ENCODE peak calls at places on chromosomes 6 and 20, in six cellular contexts. Z is HEK293T, K is stromal cell of bone marrow, G is endothelial cell, L is AML-193, T is neural crest cell. S is an unnamed sample.

GRCh38 chr6:3324262-3324942 is 65.7 kb downstream of the PSMG4 start:
- DNase-seq in K (peak), Z (no peak), L (no peak), G (peak), T (no peak), S (peak)

GRCh38 chr20:59042151-59042795 is at the start of gene PRELID3B:
- DNase-seq in L (peak), K (no peak), T (no peak), Z (no peak), G (peak), S (peak)

GRCh38 chr6:118784641-118785164 is 109.2 kb upstream of the ASF1A start:
- DNase-seq in Z (no peak), L (peak), G (no peak), K (no peak), T (peak), S (no peak)

GRCh38 chr6:145688493-145688905 is 46.8 kb downstream of the EPM2A start:
- DNase-seq in Z (no peak), K (peak), L (no peak), G (no peak), T (no peak), S (peak)

GRCh38 chr20:17606001-17606400 is 36.1 kb downstream of the DSTN start:
- DNase-seq in Z (no peak), G (no peak), T (no peak), L (no peak), K (no peak), S (no peak)

GRCh38 chr6:152068622-152069261 is 261.3 kb downstream of the ESR1 start:
- DNase-seq in L (no peak), G (no peak), Z (no peak), K (no peak), T (no peak), S (no peak)

GRCh38 chr6:136077834-136078576 is 172.1 kb downstream of the MTFR2 start:
- DNase-seq in K (peak), Z (no peak), G (no peak), T (no peak), L (no peak), S (peak)

GRCh38 chr6:141744194-141744925 is 388.4 kb upstream of the GJE1 start:
- DNase-seq in T (no peak), G (no peak), Z (no peak), L (no peak), K (no peak), S (no peak)

GRCh38 chr6:36984581-36985383 is 1.2 kb downstream of the MTCH1 start:
- DNase-seq in L (no peak), K (peak), Z (peak), T (peak), G (peak), S (peak)

GRCh38 chr6:41733707-41734665 is 1.4 kb downstream of the TFEB start:
- DNase-seq in G (peak), T (peak), K (peak), Z (peak), L (peak), S (peak)

GRCh38 chr20:34066476-34067090 is 45.5 kb downstream of the EIF2S2 start:
- DNase-seq in K (peak), L (no peak), G (no peak), T (no peak), Z (no peak), S (peak)

GRCh38 chr20:2446845-2447244 is 23.7 kb downstream of the SNRPB start:
- DNase-seq in T (no peak), K (no peak), L (no peak), G (no peak), Z (no peak), S (no peak)

GRCh38 chr20:7113577-7114466 is 346.3 kb downstream of the BMP2 start:
- DNase-seq in K (peak), L (no peak), Z (peak), G (peak), T (peak), S (peak)

GRCh38 chr20:58839991-58840747 is 10.5 kb downstream of the GNAS-AS1 start:
- DNase-seq in T (no peak), Z (no peak), L (no peak), G (no peak), K (no peak), S (no peak)

GRCh38 chr6:18342223-18342622 is 44.9 kb upstream of the RNF144B start:
- DNase-seq in Z (no peak), K (no peak), L (no peak), G (no peak), T (no peak), S (no peak)

S was measured in fibroblast of the aortic adventitia.